ENCODE peak calls at places on chromosome 15, in seven cellular contexts. K, P, Y, T, I, H and F are unnamed samples.
A peak's percentile ranks its signal among the peaks of the same experiment; 100 is the strongest.

GRCh38 chr15:72532991-72533601 is 59.0 kb downstream of the ARIH1 start:
- DNase-seq in K (no peak), P (no peak), Y (no peak), T (no peak), I (no peak), H (peak; percentile 28), F (no peak)

GRCh38 chr15:60523056-60523455 is 44.1 kb upstream of the ICE2 start:
- DNase-seq in K (no peak), P (no peak), Y (peak; percentile 62), T (no peak), I (no peak), H (no peak), F (no peak)

GRCh38 chr15:77870195-77871065 is 207.1 kb downstream of the TBC1D2B start:
- DNase-seq in K (peak; percentile 80), P (peak; percentile 58), Y (peak; percentile 57), T (peak; percentile 24), I (no peak), H (peak; percentile 10), F (peak; percentile 65)

GRCh38 chr15:92143765-92144164 is 249.9 kb upstream of the ST8SIA2 start:
- DNase-seq in K (no peak), P (no peak), Y (no peak), T (no peak), I (no peak), H (no peak), F (no peak)

GRCh38 chr15:67127334-67127664 is 61.9 kb downstream of the SMAD3 start:
- DNase-seq in K (no peak), P (no peak), Y (no peak), T (no peak), I (no peak), H (no peak), F (no peak)

GRCh38 chr15:59532770-59533379 is 78.7 kb upstream of the GCNT3 start:
- DNase-seq in K (peak; percentile 43), P (peak; percentile 52), Y (peak; percentile 27), T (no peak), I (no peak), H (peak; percentile 26), F (peak; percentile 32)

GRCh38 chr15:31214864-31215489 is 111.7 kb upstream of the KLF13 start:
- DNase-seq in K (no peak), P (no peak), Y (peak; percentile 63), T (peak; percentile 24), I (no peak), H (no peak), F (peak; percentile 64)

GRCh38 chr15:71547066-71547465 is 263.3 kb upstream of the NR2E3 start:
- DNase-seq in K (no peak), P (no peak), Y (peak; percentile 19), T (no peak), I (no peak), H (no peak), F (no peak)

GRCh38 chr15:33649217-33649933 is 318.9 kb upstream of the CHRM5 start:
- DNase-seq in K (no peak), P (no peak), Y (no peak), T (no peak), I (no peak), H (no peak), F (no peak)

GRCh38 chr15:78976691-78977090 is 31.8 kb upstream of the CTSH start:
- DNase-seq in K (no peak), P (no peak), Y (no peak), T (no peak), I (no peak), H (no peak), F (no peak)

GRCh38 chr15:96160269-96160668 is 170.2 kb upstream of the NR2F2 start:
- DNase-seq in K (no peak), P (no peak), Y (no peak), T (peak; percentile 64), I (no peak), H (no peak), F (peak; percentile 61)

GRCh38 chr15:83526319-83526718 is 79.2 kb downstream of the SH3GL3 start:
- DNase-seq in K (no peak), P (no peak), Y (no peak), T (no peak), I (no peak), H (no peak), F (no peak)

GRCh38 chr15:28098766-28099554 is at the start of gene OCA2:
- DNase-seq in K (peak; percentile 92), P (no peak), Y (peak; percentile 67), T (peak; percentile 46), I (peak; percentile 66), H (peak; percentile 45), F (peak; percentile 39)

GRCh38 chr15:74384566-74385441 is 17.4 kb upstream of the CYP11A1 start:
- DNase-seq in K (no peak), P (no peak), Y (no peak), T (no peak), I (peak; percentile 80), H (no peak), F (peak; percentile 69)

GRCh38 chr15:62075595-62076279 is 9.0 kb downstream of the C2CD4A start:
- DNase-seq in K (peak; percentile 36), P (no peak), Y (peak; percentile 35), T (no peak), I (no peak), H (no peak), F (no peak)

GRCh38 chr15:39022532-39023305 is 458.1 kb upstream of the RASGRP1 start:
- DNase-seq in K (no peak), P (no peak), Y (peak; percentile 24), T (no peak), I (no peak), H (no peak), F (peak; percentile 1)
- H3K4me3 ChIP-seq in K (no peak overlapping the region), P (no peak overlapping the region), Y (no peak overlapping the region), T (no peak overlapping the region), I (no peak overlapping the region), H (no peak overlapping the region), F (no peak overlapping the region)

DNA sequence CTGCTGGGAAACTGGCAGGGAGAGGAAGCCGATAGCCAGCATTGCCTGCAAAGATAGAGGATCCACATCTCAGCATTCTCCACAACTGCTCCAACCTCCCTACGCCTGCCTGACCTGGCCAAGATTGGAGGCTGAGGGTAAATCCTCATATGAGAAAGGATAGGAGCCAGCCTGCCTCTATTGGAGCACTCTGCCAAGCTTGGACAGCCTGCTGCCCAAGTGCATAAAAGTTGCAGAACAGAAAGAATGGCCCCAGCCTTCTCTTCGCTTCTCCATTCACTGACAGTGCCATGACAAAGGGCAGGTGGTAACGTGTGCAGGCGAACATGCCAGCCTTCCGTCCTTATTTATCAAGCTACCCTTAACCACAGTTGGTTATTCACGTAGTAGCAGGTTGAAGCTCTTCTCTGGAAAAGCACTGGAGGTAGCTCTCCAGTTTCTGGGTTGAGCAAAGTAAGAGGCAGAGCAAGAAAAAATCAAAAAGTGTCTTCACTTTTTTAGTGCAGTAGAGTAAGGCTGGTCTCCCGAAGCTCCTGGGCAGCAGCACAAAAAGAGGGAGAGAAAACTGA is 4.3 kb downstream of the BMF start:
- DNase-seq in K (no peak), P (no peak), Y (no peak), T (no peak), I (peak; percentile 35), H (no peak), F (no peak)
- H3K4me3 ChIP-seq in K (peak overlapping the region; percentile 1), P (no peak overlapping the region), Y (no peak overlapping the region), T (no peak overlapping the region), I (no peak overlapping the region), H (no peak overlapping the region), F (no peak overlapping the region)

GRCh38 chr15:85708402-85708932 is 86.3 kb downstream of the KLHL25 start:
- DNase-seq in K (no peak), P (no peak), Y (no peak), T (no peak), I (no peak), H (no peak), F (no peak)
- H3K4me3 ChIP-seq in K (no peak overlapping the region), P (no peak overlapping the region), Y (no peak overlapping the region), T (no peak overlapping the region), I (peak overlapping the region; percentile 14), H (no peak overlapping the region), F (no peak overlapping the region)

DNA sequence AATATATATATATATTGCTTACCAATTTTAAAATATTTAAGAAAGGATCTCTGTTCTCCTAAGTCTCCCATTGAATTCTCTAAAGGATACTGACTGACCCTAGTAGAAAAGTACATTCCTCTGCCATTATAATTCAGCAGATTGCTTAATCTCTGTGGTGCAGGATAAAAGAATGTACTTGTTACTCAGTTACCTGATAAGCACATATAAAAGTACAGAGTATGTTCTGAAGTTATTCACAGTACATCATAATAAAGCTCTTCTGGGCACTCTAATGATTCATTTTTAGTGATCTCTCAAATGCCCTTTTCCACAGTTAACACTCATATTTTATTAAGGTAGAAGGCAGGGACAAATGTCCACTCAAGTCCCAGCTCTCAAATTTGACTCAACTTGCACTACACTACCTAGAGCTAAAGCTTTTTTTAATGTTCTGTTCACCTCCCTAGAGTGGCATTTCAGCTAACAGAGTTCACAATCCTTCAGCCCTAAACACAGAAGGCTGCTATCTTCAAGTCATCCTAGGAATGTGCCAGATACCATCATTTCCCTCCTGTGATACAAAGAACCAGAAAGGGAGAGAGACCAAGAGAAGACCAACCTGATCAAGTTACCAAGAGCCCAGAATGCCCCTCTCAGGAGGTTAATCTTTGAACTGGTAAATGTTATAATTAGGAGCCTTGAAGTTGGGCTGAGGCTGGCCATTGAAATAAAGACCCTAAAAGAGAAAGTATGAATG is 53.3 kb downstream of the MEIS2 start:
- DNase-seq in K (no peak), P (peak; percentile 43), Y (peak; percentile 55), T (no peak), I (no peak), H (no peak), F (no peak)
- H3K4me3 ChIP-seq in K (no peak overlapping the region), P (no peak overlapping the region), Y (no peak overlapping the region), T (no peak overlapping the region), I (no peak overlapping the region), H (no peak overlapping the region), F (no peak overlapping the region)

GRCh38 chr15:80070840-80071239 is 11.4 kb downstream of the ZFAND6 start:
- DNase-seq in K (no peak), P (no peak), Y (peak; percentile 66), T (no peak), I (no peak), H (no peak), F (no peak)

GRCh38 chr15:80071652-80072051 is 12.2 kb downstream of the ZFAND6 start:
- DNase-seq in K (no peak), P (no peak), Y (no peak), T (no peak), I (no peak), H (no peak), F (no peak)

GRCh38 chr15:80076321-80077318 is 17.1 kb downstream of the ZFAND6 start:
- DNase-seq in K (no peak), P (no peak), Y (peak; percentile 23), T (no peak), I (no peak), H (no peak), F (no peak)

GRCh38 chr15:80072285-80072684 is 12.8 kb downstream of the ZFAND6 start:
- DNase-seq in K (peak; percentile 16), P (no peak), Y (peak; percentile 87), T (no peak), I (no peak), H (peak; percentile 71), F (peak; percentile 16)

GRCh38 chr15:80073197-80073596 is 13.7 kb downstream of the ZFAND6 start:
- DNase-seq in K (no peak), P (no peak), Y (no peak), T (no peak), I (no peak), H (no peak), F (no peak)
- H3K4me3 ChIP-seq in K (peak overlapping the region; percentile 71), P (no peak overlapping the region), Y (peak overlapping the region; percentile 57), T (no peak overlapping the region), I (no peak overlapping the region), H (no peak overlapping the region), F (peak overlapping the region; percentile 51)